ENCODE peak calls at places on chromosome 10, in eight cellular contexts. One of them, this sample, is unnamed.
A peak's percentile ranks its signal among the peaks of the same experiment; 100 is the strongest.

GRCh38 chr10:11875499-11876281 is 52.5 kb downstream of the PROSER2 start:
- DNase-seq in A673: peak; percentile 56
- DNase-seq in endodermal cell: no peak
- DNase-seq in hepatocyte: peak; percentile 92
- DNase-seq in AG04450: peak; percentile 15
- DNase-seq in NCI-H2029: no peak
- DNase-seq in neuronal stem cell: no peak
- DNase-seq in cerebellum: peak; percentile 84
- DNase-seq in this sample: peak; percentile 96

GRCh38 chr10:31055573-31056251 is 24.0 kb upstream of the ZNF438 start:
- DNase-seq in NCI-H2029: no peak
- DNase-seq in hepatocyte: no peak
- DNase-seq in cerebellum: no peak
- DNase-seq in endodermal cell: no peak
- DNase-seq in A673: no peak
- DNase-seq in AG04450: no peak
- DNase-seq in neuronal stem cell: no peak
- DNase-seq in this sample: no peak

GRCh38 chr10:1560535-1561192 is 176.7 kb downstream of the ADARB2 start:
- DNase-seq in NCI-H2029: no peak
- DNase-seq in A673: no peak
- DNase-seq in endodermal cell: no peak
- DNase-seq in cerebellum: no peak
- DNase-seq in hepatocyte: no peak
- DNase-seq in neuronal stem cell: no peak
- DNase-seq in AG04450: no peak
- DNase-seq in this sample: no peak

GRCh38 chr10:63720072-63720537 is 198.9 kb downstream of the REEP3 start:
- DNase-seq in hepatocyte: peak; percentile 72
- DNase-seq in cerebellum: peak; percentile 55
- DNase-seq in neuronal stem cell: peak; percentile 52
- DNase-seq in NCI-H2029: peak; percentile 31
- DNase-seq in A673: peak; percentile 71
- DNase-seq in endodermal cell: peak; percentile 81
- DNase-seq in AG04450: no peak
- DNase-seq in this sample: peak; percentile 74

GRCh38 chr10:21176934-21177480 is 279.9 kb upstream of the NEBL start:
- DNase-seq in neuronal stem cell: no peak
- DNase-seq in hepatocyte: no peak
- DNase-seq in AG04450: no peak
- DNase-seq in endodermal cell: no peak
- DNase-seq in A673: no peak
- DNase-seq in NCI-H2029: no peak
- DNase-seq in cerebellum: peak; percentile 73
- DNase-seq in this sample: no peak

GRCh38 chr10:50807851-50808776 is 68.4 kb downstream of the ASAH2B start:
- DNase-seq in cerebellum: no peak
- DNase-seq in NCI-H2029: no peak
- DNase-seq in AG04450: no peak
- DNase-seq in endodermal cell: no peak
- DNase-seq in hepatocyte: peak; percentile 72
- DNase-seq in A673: no peak
- DNase-seq in neuronal stem cell: no peak
- DNase-seq in this sample: no peak

GRCh38 chr10:60661627-60662026 is 116.7 kb upstream of the CDK1 start:
- DNase-seq in cerebellum: no peak
- DNase-seq in neuronal stem cell: no peak
- DNase-seq in AG04450: no peak
- DNase-seq in endodermal cell: peak; percentile 50
- DNase-seq in hepatocyte: no peak
- DNase-seq in NCI-H2029: no peak
- DNase-seq in A673: peak; percentile 84
- DNase-seq in this sample: peak; percentile 21

GRCh38 chr10:16828731-16829175 is 11.5 kb upstream of the RSU1 start:
- DNase-seq in A673: no peak
- DNase-seq in NCI-H2029: no peak
- DNase-seq in neuronal stem cell: no peak
- DNase-seq in AG04450: no peak
- DNase-seq in endodermal cell: no peak
- DNase-seq in cerebellum: no peak
- DNase-seq in hepatocyte: no peak
- DNase-seq in this sample: peak; percentile 88

GRCh38 chr10:77467422-77467963 is 170.1 kb downstream of the KCNMA1 start:
- DNase-seq in neuronal stem cell: no peak
- DNase-seq in AG04450: no peak
- DNase-seq in cerebellum: no peak
- DNase-seq in endodermal cell: no peak
- DNase-seq in A673: no peak
- DNase-seq in hepatocyte: no peak
- DNase-seq in NCI-H2029: no peak
- DNase-seq in this sample: no peak

GRCh38 chr10:58943960-58944359 is 232.5 kb upstream of the PHYHIPL start:
- DNase-seq in cerebellum: no peak
- DNase-seq in neuronal stem cell: no peak
- DNase-seq in A673: no peak
- DNase-seq in NCI-H2029: no peak
- DNase-seq in endodermal cell: no peak
- DNase-seq in hepatocyte: no peak
- DNase-seq in AG04450: no peak
- DNase-seq in this sample: no peak

GRCh38 chr10:11250304-11250703 is 232.6 kb downstream of the CELF2 start:
- DNase-seq in AG04450: no peak
- DNase-seq in NCI-H2029: no peak
- DNase-seq in A673: no peak
- DNase-seq in hepatocyte: no peak
- DNase-seq in neuronal stem cell: no peak
- DNase-seq in endodermal cell: no peak
- DNase-seq in cerebellum: no peak
- DNase-seq in this sample: no peak

GRCh38 chr10:119655566-119656001 is 4.4 kb downstream of the BAG3 start:
- DNase-seq in neuronal stem cell: no peak
- DNase-seq in endodermal cell: no peak
- DNase-seq in hepatocyte: peak; percentile 68
- DNase-seq in A673: peak; percentile 61
- DNase-seq in cerebellum: no peak
- DNase-seq in NCI-H2029: no peak
- DNase-seq in AG04450: peak; percentile 30
- DNase-seq in this sample: peak; percentile 81

GRCh38 chr10:50538473-50539398 is 85.0 kb downstream of the SGMS1 start:
- DNase-seq in hepatocyte: no peak
- DNase-seq in A673: no peak
- DNase-seq in AG04450: no peak
- DNase-seq in neuronal stem cell: no peak
- DNase-seq in NCI-H2029: no peak
- DNase-seq in cerebellum: no peak
- DNase-seq in endodermal cell: no peak
- DNase-seq in this sample: no peak

GRCh38 chr10:100743626-100744135 is 1.7 kb upstream of the PAX2 start:
- DNase-seq in neuronal stem cell: no peak
- DNase-seq in hepatocyte: peak; percentile 76
- DNase-seq in A673: peak; percentile 78
- DNase-seq in NCI-H2029: no peak
- DNase-seq in AG04450: no peak
- DNase-seq in cerebellum: peak; percentile 29
- DNase-seq in endodermal cell: peak; percentile 84
- DNase-seq in this sample: peak; percentile 70

GRCh38 chr10:10786334-10787090 is 231.2 kb upstream of the CELF2 start:
- DNase-seq in hepatocyte: no peak
- DNase-seq in AG04450: no peak
- DNase-seq in cerebellum: no peak
- DNase-seq in endodermal cell: no peak
- DNase-seq in A673: no peak
- DNase-seq in NCI-H2029: no peak
- DNase-seq in neuronal stem cell: no peak
- DNase-seq in this sample: peak; percentile 76

GRCh38 chr10:132938472-132939329 is 3.7 kb downstream of the CFAP46 start:
- DNase-seq in cerebellum: peak; percentile 52
- DNase-seq in AG04450: no peak
- DNase-seq in neuronal stem cell: peak; percentile 20
- DNase-seq in endodermal cell: peak; percentile 93
- DNase-seq in hepatocyte: peak; percentile 36
- DNase-seq in NCI-H2029: no peak
- DNase-seq in A673: peak; percentile 24
- DNase-seq in this sample: no peak

GRCh38 chr10:124713679-124714298 is 30.4 kb downstream of the FAM53B start:
- DNase-seq in cerebellum: no peak
- DNase-seq in NCI-H2029: no peak
- DNase-seq in AG04450: no peak
- DNase-seq in endodermal cell: no peak
- DNase-seq in A673: peak; percentile 29
- DNase-seq in hepatocyte: no peak
- DNase-seq in neuronal stem cell: no peak
- DNase-seq in this sample: no peak

GRCh38 chr10:96416643-96417042 is 57.8 kb upstream of the OPALIN start:
- DNase-seq in NCI-H2029: no peak
- DNase-seq in endodermal cell: no peak
- DNase-seq in AG04450: no peak
- DNase-seq in A673: peak; percentile 28
- DNase-seq in neuronal stem cell: no peak
- DNase-seq in hepatocyte: peak; percentile 65
- DNase-seq in cerebellum: no peak
- DNase-seq in this sample: no peak

GRCh38 chr10:70198696-70199466 is 28.6 kb upstream of the SAR1A start:
- DNase-seq in AG04450: no peak
- DNase-seq in cerebellum: no peak
- DNase-seq in endodermal cell: peak; percentile 59
- DNase-seq in hepatocyte: no peak
- DNase-seq in NCI-H2029: no peak
- DNase-seq in neuronal stem cell: no peak
- DNase-seq in A673: no peak
- DNase-seq in this sample: no peak

GRCh38 chr10:290026-290725 is 154.9 kb downstream of the ZMYND11 start:
- DNase-seq in AG04450: no peak
- DNase-seq in hepatocyte: no peak
- DNase-seq in A673: peak; percentile 14
- DNase-seq in NCI-H2029: no peak
- DNase-seq in neuronal stem cell: no peak
- DNase-seq in cerebellum: no peak
- DNase-seq in endodermal cell: no peak
- DNase-seq in this sample: no peak

GRCh38 chr10:12067336-12067735 is 1.4 kb upstream of the DHTKD1 start:
- DNase-seq in NCI-H2029: no peak
- DNase-seq in neuronal stem cell: no peak
- DNase-seq in A673: no peak
- DNase-seq in cerebellum: no peak
- DNase-seq in hepatocyte: no peak
- DNase-seq in AG04450: peak; percentile 47
- DNase-seq in endodermal cell: no peak
- DNase-seq in this sample: peak; percentile 20

GRCh38 chr10:16891375-16892313 is 74.4 kb upstream of the RSU1 start:
- DNase-seq in neuronal stem cell: peak; percentile 53
- DNase-seq in hepatocyte: peak; percentile 52
- DNase-seq in NCI-H2029: no peak
- DNase-seq in cerebellum: no peak
- DNase-seq in A673: peak; percentile 77
- DNase-seq in endodermal cell: peak; percentile 87
- DNase-seq in AG04450: peak; percentile 18
- DNase-seq in this sample: peak; percentile 59

GRCh38 chr10:112689327-112689726 is 242.3 kb downstream of the VTI1A start:
- DNase-seq in NCI-H2029: no peak
- DNase-seq in hepatocyte: peak; percentile 27
- DNase-seq in neuronal stem cell: peak; percentile 17
- DNase-seq in cerebellum: no peak
- DNase-seq in endodermal cell: peak; percentile 81
- DNase-seq in A673: peak; percentile 20
- DNase-seq in AG04450: no peak
- DNase-seq in this sample: peak; percentile 20

GRCh38 chr10:30915141-30915540 is 116.5 kb downstream of the ZNF438 start:
- DNase-seq in neuronal stem cell: no peak
- DNase-seq in hepatocyte: no peak
- DNase-seq in AG04450: no peak
- DNase-seq in endodermal cell: no peak
- DNase-seq in cerebellum: no peak
- DNase-seq in NCI-H2029: no peak
- DNase-seq in A673: peak; percentile 15
- DNase-seq in this sample: peak; percentile 42

GRCh38 chr10:61780732-61781131 is 118.0 kb downstream of the CABCOCO1 start:
- DNase-seq in NCI-H2029: no peak
- DNase-seq in endodermal cell: no peak
- DNase-seq in AG04450: no peak
- DNase-seq in neuronal stem cell: no peak
- DNase-seq in A673: no peak
- DNase-seq in hepatocyte: no peak
- DNase-seq in cerebellum: no peak
- DNase-seq in this sample: no peak

This sample was measured in MCF 10A.